ENCODE peak calls at places on chromosomes 1 and 21, in seven cellular contexts. W is AG04450, D is D341Med, E is NCI-H1092 treated with DMSO at 0.1 percent for 48 hours, A is ovary, G is NCI-H524, K is NCI-H345. Y is an unnamed sample.

GRCh38 chr1:118136511-118136937 is 48.5 kb downstream of the SPAG17 start:
- DNase-seq in W (peak; percentile 58), D (no peak), E (no peak), A (no peak), G (no peak), K (no peak), Y (no peak)

GRCh38 chr1:216186816-216187215 is 236.4 kb downstream of the USH2A start:
- DNase-seq in W (no peak), D (no peak), E (no peak), A (no peak), G (no peak), K (peak; percentile 17), Y (no peak)

GRCh38 chr1:159944623-159945455 is 574 bp downstream of the IGSF9 start:
- DNase-seq in W (no peak), D (no peak), E (no peak), A (no peak), G (no peak), K (peak; percentile 24), Y (no peak)

GRCh38 chr1:73948021-73948420 is 250.0 kb downstream of the LRRIQ3 start:
- DNase-seq in W (no peak), D (no peak), E (no peak), A (no peak), G (no peak), K (no peak), Y (no peak)

GRCh38 chr21:46096997-46097825 is 701 bp upstream of the COL6A2 start:
- DNase-seq in W (no peak), D (peak; percentile 48), E (no peak), A (peak; percentile 69), G (no peak), K (no peak), Y (no peak)

GRCh38 chr1:17234405-17234804 is 14.5 kb upstream of the PADI3 start:
- DNase-seq in W (no peak), D (no peak), E (no peak), A (no peak), G (no peak), K (no peak), Y (no peak)

GRCh38 chr1:25766721-25767436 is 33.1 kb upstream of the SELENON start:
- DNase-seq in W (no peak), D (no peak), E (no peak), A (no peak), G (no peak), K (no peak), Y (no peak)

GRCh38 chr1:54848134-54848948 is 38.7 kb downstream of the DHCR24 start:
- DNase-seq in W (no peak), D (peak; percentile 3), E (no peak), A (peak; percentile 3), G (no peak), K (no peak), Y (no peak)

GRCh38 chr1:215845224-215845902 is 278.3 kb downstream of the KCTD3 start:
- DNase-seq in W (peak; percentile 58), D (no peak), E (no peak), A (no peak), G (no peak), K (no peak), Y (no peak)

Y was measured in SHP77.